ENCODE peak calls at places on chromosomes 12 and 14, in ten cellular contexts. N, C, T, S, D, G, Z, V, A and I are unnamed samples.
A peak's percentile ranks its signal among the peaks of the same experiment; 100 is the strongest.

GRCh38 chr12:114916124-114916523 is 232.1 kb upstream of the TBX3 start:
- DNase-seq in A (no peak), V (no peak), S (no peak), T (no peak), G (no peak), C (no peak), D (no peak), Z (no peak), N (no peak), I (no peak)

GRCh38 chr12:51368640-51369517 is 22.3 kb downstream of the GALNT6 start:
- DNase-seq in S (no peak), V (no peak), C (peak; percentile 55), A (no peak), T (no peak), G (peak; percentile 64), N (no peak), Z (peak; percentile 94), D (no peak), I (no peak)

GRCh38 chr14:89534896-89535615 is 118.0 kb upstream of the FOXN3 start:
- DNase-seq in N (no peak), G (no peak), D (no peak), V (no peak), C (no peak), S (no peak), Z (no peak), T (no peak), A (no peak), I (no peak)

GRCh38 chr14:53613404-53614253 is 343.0 kb downstream of the BMP4 start:
- DNase-seq in G (no peak), S (no peak), V (peak; percentile 53), A (peak; percentile 30), D (no peak), T (no peak), Z (no peak), N (no peak), C (peak; percentile 90), I (peak; percentile 35)

GRCh38 chr12:123055281-123055766 is 74.8 kb downstream of the ARL6IP4 start:
- DNase-seq in T (no peak), S (no peak), A (no peak), Z (no peak), N (no peak), V (no peak), C (no peak), D (peak; percentile 92), G (no peak), I (peak; percentile 98)

GRCh38 chr12:49873361-49873934 is 30.3 kb downstream of the FAIM2 start:
- DNase-seq in T (peak; percentile 79), D (no peak), G (no peak), A (no peak), V (no peak), C (peak; percentile 1), N (no peak), S (no peak), Z (no peak), I (peak; percentile 71)

GRCh38 chr14:102828201-102828600 is 51.0 kb downstream of the TRAF3 start:
- DNase-seq in A (no peak), N (no peak), Z (no peak), V (no peak), S (no peak), T (no peak), C (no peak), G (no peak), D (no peak), I (no peak)

GRCh38 chr12:77354766-77355362 is 289.5 kb upstream of the E2F7 start:
- DNase-seq in T (no peak), S (no peak), G (no peak), D (no peak), N (no peak), V (no peak), A (no peak), C (peak; percentile 2), Z (no peak), I (no peak)

GRCh38 chr14:68724914-68725313 is 68.0 kb downstream of the ZFP36L1 start:
- DNase-seq in S (no peak), N (no peak), A (no peak), T (peak; percentile 15), G (no peak), D (no peak), C (no peak), Z (no peak), V (no peak), I (no peak)

GRCh38 chr14:55556929-55557623 is 22.9 kb upstream of the KTN1 start:
- DNase-seq in Z (no peak), N (peak; percentile 8), D (peak; percentile 41), T (peak; percentile 99), S (no peak), C (peak; percentile 97), V (peak; percentile 91), A (peak; percentile 52), G (no peak), I (peak; percentile 77)

GRCh38 chr14:90266441-90267154 is 10.2 kb downstream of the PSMC1 start:
- DNase-seq in S (no peak), V (no peak), C (no peak), A (no peak), T (no peak), Z (no peak), D (no peak), G (no peak), N (no peak), I (no peak)

GRCh38 chr12:124967016-124967739 is 21.8 kb downstream of the DHX37 start:
- DNase-seq in G (no peak), Z (no peak), S (no peak), T (no peak), V (no peak), A (no peak), N (no peak), C (no peak), D (no peak), I (no peak)

GRCh38 chr14:75667099-75667498 is 6.1 kb downstream of the TTLL5 start:
- DNase-seq in N (no peak), C (no peak), A (no peak), T (no peak), Z (no peak), G (no peak), D (peak; percentile 87), S (no peak), V (no peak), I (no peak)

GRCh38 chr12:62050785-62051184 is 209.4 kb upstream of the USP15 start:
- DNase-seq in C (no peak), D (no peak), S (no peak), G (no peak), N (no peak), T (no peak), A (no peak), V (no peak), Z (no peak), I (no peak)

GRCh38 chr12:4441355-4442330 is 4.0 kb downstream of the FGF6 start:
- DNase-seq in T (no peak), A (no peak), D (no peak), Z (no peak), N (no peak), C (no peak), V (no peak), G (no peak), S (no peak), I (no peak)

GRCh38 chr12:45343269-45344051 is 127.6 kb downstream of the ANO6 start:
- DNase-seq in D (no peak), C (no peak), S (no peak), Z (no peak), A (peak; percentile 8), G (no peak), T (no peak), N (no peak), V (peak; percentile 19), I (no peak)

GRCh38 chr14:105525861-105526780 is at the start of gene TMEM121:
- DNase-seq in D (no peak), Z (no peak), V (no peak), A (no peak), T (peak; percentile 38), C (no peak), S (peak; percentile 56), G (peak; percentile 37), N (no peak), I (no peak)

GRCh38 chr12:79233341-79233761 is 368.8 kb downstream of the SYT1 start:
- DNase-seq in S (peak; percentile 4), T (no peak), Z (no peak), N (no peak), D (no peak), C (no peak), A (no peak), V (no peak), G (no peak), I (no peak)

GRCh38 chr12:90896164-90896563 is 58.8 kb downstream of the CCER1 start:
- DNase-seq in D (no peak), N (no peak), T (no peak), Z (no peak), C (peak; percentile 83), V (peak; percentile 26), S (no peak), G (no peak), A (no peak), I (no peak)

GRCh38 chr14:75022655-75023054 is 19.9 kb downstream of the EIF2B2 start:
- DNase-seq in N (no peak), A (peak; percentile 8), S (no peak), Z (no peak), G (no peak), C (no peak), V (peak; percentile 46), T (peak; percentile 71), D (peak; percentile 37), I (no peak)

GRCh38 chr12:75751769-75752471 is 240.5 kb upstream of the KRR1 start:
- DNase-seq in V (no peak), N (no peak), D (no peak), G (no peak), T (no peak), Z (no peak), S (no peak), A (no peak), C (peak; percentile 35), I (no peak)

GRCh38 chr14:100271247-100271939 is 32.4 kb downstream of the YY1 start:
- DNase-seq in G (no peak), S (no peak), C (no peak), T (peak; percentile 71), D (peak; percentile 38), Z (peak; percentile 20), N (no peak), A (no peak), V (no peak), I (no peak)

GRCh38 chr12:120720234-120720968 is 5.2 kb upstream of the ACADS start:
- DNase-seq in T (no peak), D (no peak), A (peak; percentile 63), N (no peak), V (no peak), Z (no peak), G (no peak), S (peak; percentile 52), C (peak; percentile 11), I (no peak)

GRCh38 chr12:53190108-53190729 is 9.5 kb upstream of the CSAD start:
- DNase-seq in V (peak; percentile 50), Z (peak; percentile 40), N (no peak), G (peak; percentile 45), T (peak; percentile 64), C (peak; percentile 29), S (no peak), A (peak; percentile 78), D (no peak), I (peak; percentile 22)

GRCh38 chr12:46934374-46935111 is 108.7 kb upstream of the SLC38A4 start:
- DNase-seq in D (no peak), Z (no peak), V (no peak), T (no peak), S (no peak), G (no peak), A (no peak), C (no peak), N (no peak), I (no peak)

GRCh38 chr14:73935666-73936065 is 14.2 kb downstream of the FAM161B start:
- DNase-seq in C (peak; percentile 33), A (no peak), D (peak; percentile 13), T (no peak), S (no peak), N (no peak), Z (no peak), G (no peak), V (peak; percentile 55), I (no peak)

GRCh38 chr12:100329800-100330199 is 27.1 kb upstream of the SLC17A8 start:
- DNase-seq in V (no peak), N (no peak), A (no peak), G (no peak), Z (no peak), T (no peak), C (no peak), D (no peak), S (no peak), I (no peak)

GRCh38 chr12:20372326-20373097 is 4.2 kb downstream of the PDE3A start:
- DNase-seq in A (no peak), N (no peak), Z (no peak), V (no peak), G (no peak), T (no peak), S (no peak), C (no peak), D (no peak), I (no peak)